ENCODE peak calls at places on chromosomes 4 and X, in seven cellular contexts. U is stimulated activated CD4-positive, alpha-beta T cell treated with anti-CD3 and anti-CD28 coated beads, TNF-alpha, amount 100 ng/mL, for 48 hours; A is ELR; E is globus pallidus; B is CD8-positive, alpha-beta memory T cell; Y is sciatic nerve; P is Kasumi-1. V is an unnamed sample.

GRCh38 chrX:10156199-10157031 is at the start of gene CLCN4:
- DNase-seq in B (no peak), E (peak), A (no peak), U (no peak), P (no peak), Y (no peak), V (no peak)

GRCh38 chrX:13716905-13717304 is 17.5 kb downstream of the TRAPPC2 start:
- DNase-seq in A (no peak), B (peak), Y (no peak), E (no peak), U (no peak), P (no peak), V (no peak)

GRCh38 chrX:63967541-63967940 is 182.5 kb upstream of the ARHGEF9 start:
- DNase-seq in P (no peak), Y (no peak), U (no peak), E (no peak), B (no peak), A (peak), V (no peak)

GRCh38 chr4:63728480-63729177 is 680.6 kb downstream of the TECRL start:
- DNase-seq in A (peak), B (no peak), E (no peak), U (no peak), P (no peak), Y (no peak), V (no peak)

GRCh38 chrX:40003982-40004535 is 93.7 kb downstream of the BCOR start:
- DNase-seq in A (no peak), Y (no peak), P (no peak), E (no peak), U (no peak), B (no peak), V (no peak)

GRCh38 chr4:101018836-101019235 is 328.5 kb downstream of the PPP3CA start:
- DNase-seq in Y (no peak), P (peak), B (no peak), E (no peak), U (no peak), A (no peak), V (no peak)

GRCh38 chr4:71094201-71094600 is 100.8 kb downstream of the DCK start:
- DNase-seq in P (no peak), E (no peak), Y (no peak), B (no peak), U (no peak), A (no peak), V (no peak)

GRCh38 chr4:74237425-74237966 is 70.8 kb upstream of the EPGN start:
- DNase-seq in Y (no peak), U (no peak), P (no peak), A (no peak), B (no peak), E (no peak), V (no peak)

GRCh38 chr4:39023059-39023458 is 9.2 kb downstream of the TMEM156 start:
- DNase-seq in P (no peak), B (no peak), E (no peak), A (no peak), Y (no peak), U (no peak), V (no peak)

GRCh38 chr4:43133566-43133965 is 241.1 kb downstream of the GRXCR1 start:
- DNase-seq in E (no peak), P (no peak), B (no peak), A (no peak), U (no peak), Y (no peak), V (no peak)

GRCh38 chr4:128468485-128468989 is 180.9 kb upstream of the PGRMC2 start:
- DNase-seq in B (no peak), U (no peak), A (peak), P (no peak), E (peak), Y (peak), V (peak)

GRCh38 chrX:155028192-155028591 is 1.5 kb downstream of the FUNDC2 start:
- DNase-seq in P (no peak), E (no peak), Y (no peak), B (no peak), U (no peak), A (no peak), V (no peak)

GRCh38 chr4:13546855-13547562 is 2.7 kb upstream of the NKX3-2 start:
- DNase-seq in A (no peak), U (no peak), Y (no peak), E (no peak), P (peak), B (no peak), V (no peak)

GRCh38 chr4:96247096-96247495 is 407.2 kb downstream of the PDHA2 start:
- DNase-seq in U (no peak), P (no peak), E (no peak), B (no peak), Y (no peak), A (no peak), V (no peak)

GRCh38 chr4:121034010-121034409 is 38.3 kb downstream of the NDNF start:
- DNase-seq in Y (no peak), E (no peak), B (no peak), P (peak), A (no peak), U (no peak), V (no peak)

GRCh38 chr4:108683479-108683878 is 33.1 kb downstream of the OSTC start:
- DNase-seq in Y (no peak), B (peak), A (peak), U (no peak), P (peak), E (no peak), V (peak)

GRCh38 chr4:77327151-77327550 is 170.1 kb downstream of the CCNG2 start:
- DNase-seq in Y (no peak), E (no peak), B (no peak), P (no peak), U (no peak), A (no peak), V (no peak)

GRCh38 chrX:18702362-18703195 is 4.9 kb upstream of the PPEF1 start:
- DNase-seq in U (no peak), P (no peak), Y (no peak), A (peak), B (no peak), E (no peak), V (no peak)

GRCh38 chr4:137768196-137768595 is 235.9 kb upstream of the PCDH18 start:
- DNase-seq in E (no peak), B (no peak), U (no peak), A (peak), P (no peak), Y (no peak), V (no peak)

GRCh38 chr4:10762541-10762940 is 78.0 kb upstream of the CLNK start:
- DNase-seq in P (no peak), A (peak), Y (no peak), U (no peak), B (no peak), E (no peak), V (no peak)

GRCh38 chr4:10694826-10695209 is 10.2 kb upstream of the CLNK start:
- DNase-seq in A (peak), P (no peak), E (no peak), Y (no peak), U (no peak), B (no peak), V (no peak)

GRCh38 chr4:157040380-157040779 is 35.6 kb upstream of the GLRB start:
- DNase-seq in B (no peak), A (no peak), P (no peak), Y (no peak), U (no peak), E (no peak), V (no peak)

GRCh38 chrX:134626434-134626833 is 31.8 kb downstream of the PLAC1 start:
- DNase-seq in E (no peak), P (no peak), B (no peak), A (no peak), U (no peak), Y (no peak), V (no peak)

GRCh38 chrX:111585337-111585736 is 73.9 kb downstream of the SERTM2 start:
- DNase-seq in Y (no peak), B (no peak), A (no peak), E (no peak), P (no peak), U (no peak), V (no peak)

GRCh38 chr4:39638358-39639239 is at the start of gene SMIM14:
- DNase-seq in B (peak), E (peak), P (peak), A (peak), Y (peak), U (peak), V (peak)

GRCh38 chr4:159252491-159252890 is 149.6 kb downstream of the RAPGEF2 start:
- DNase-seq in B (no peak), U (no peak), A (no peak), Y (no peak), E (no peak), P (no peak), V (peak)

GRCh38 chrX:151505796-151506195 is 57.7 kb upstream of the PASD1 start:
- DNase-seq in B (no peak), P (peak), E (no peak), A (peak), U (no peak), Y (no peak), V (no peak)

GRCh38 chrX:50442426-50443116 is 28.1 kb downstream of the DGKK start:
- DNase-seq in U (no peak), A (no peak), Y (no peak), E (no peak), B (no peak), P (no peak), V (no peak)

GRCh38 chrX:129845616-129846190 is 2.0 kb upstream of the ZDHHC9 start:
- DNase-seq in Y (no peak), E (no peak), B (no peak), P (no peak), A (peak), U (no peak), V (no peak)

GRCh38 chrX:153307546-153308175 is 13.9 kb downstream of the PNMA6F start:
- DNase-seq in P (no peak), U (no peak), E (no peak), Y (no peak), B (no peak), A (no peak), V (no peak)

GRCh38 chr4:79609853-79610252 is 201.8 kb upstream of the GK2 start:
- DNase-seq in P (no peak), E (no peak), B (no peak), U (no peak), A (no peak), Y (no peak), V (no peak)

V was measured in foreskin melanocyte.